ENCODE peak calls at places on chromosomes 5 and 9, in nine cellular contexts. O is adrenal gland; S is ureter; T is H4; Z is LoVo; I is NCI-H345; N is upper lobe of right lung; K is stimulated activated CD8-positive, alpha-beta memory T cell treated with anti-CD3 and anti-CD28 coated beads, Interleukin-15, amount 100 ng/mL, for 4 hours; V is A172. C is an unnamed sample.

GRCh38 chr9:126694206-126695081 is 80.7 kb downstream of the LMX1B start:
- DNase-seq in T (no peak), S (no peak), V (no peak), K (no peak), I (no peak), Z (no peak), O (no peak), N (peak), C (no peak)

GRCh38 chr9:95443301-95443700 is 73.5 kb downstream of the PTCH1 start:
- DNase-seq in S (no peak), K (no peak), Z (no peak), N (no peak), T (no peak), O (no peak), V (no peak), I (no peak), C (no peak)

GRCh38 chr5:57435701-57436134 is 46.9 kb downstream of the ACTBL2 start:
- DNase-seq in K (no peak), T (peak), O (no peak), S (no peak), Z (peak), N (no peak), I (no peak), V (peak), C (peak)

GRCh38 chr5:82105457-82105856 is 133.6 kb downstream of the ATG10 start:
- DNase-seq in N (no peak), I (no peak), K (no peak), S (no peak), V (peak), T (no peak), Z (no peak), O (no peak), C (peak)

GRCh38 chr5:34522599-34523381 is 133.3 kb upstream of the RAI14 start:
- DNase-seq in N (no peak), T (peak), I (peak), S (peak), K (no peak), V (peak), O (peak), Z (peak), C (peak)

GRCh38 chr9:86041331-86041741 is 58.0 kb downstream of the GOLM1 start:
- DNase-seq in S (no peak), I (no peak), K (no peak), Z (no peak), T (no peak), O (peak), V (no peak), N (no peak), C (peak)

GRCh38 chr5:166795756-166796155 is 1495.7 kb upstream of the WWC1 start:
- DNase-seq in V (no peak), Z (no peak), S (no peak), N (no peak), K (no peak), T (no peak), O (no peak), I (no peak), C (no peak)

GRCh38 chr9:123406691-123407536 is 50.9 kb downstream of the CRB2 start:
- DNase-seq in Z (no peak), K (no peak), T (no peak), V (no peak), S (no peak), O (no peak), N (no peak), I (no peak), C (peak)

GRCh38 chr5:98556707-98557106 is 216.8 kb upstream of the RGMB start:
- DNase-seq in S (no peak), I (no peak), N (no peak), K (no peak), O (no peak), T (no peak), Z (no peak), V (no peak), C (no peak)